ENCODE peak calls at places on chromosomes 7 and 10, in nine cellular contexts. One of them, this sample, is unnamed.

GRCh38 chr7:124992881-124993562 is 63.4 kb upstream of the POT1 start:
- DNase-seq in pons: no peak
- DNase-seq in ELR: peak
- DNase-seq in left cardiac atrium: no peak
- DNase-seq in A673: no peak
- DNase-seq in OCI-M1: peak
- DNase-seq in fibroblast of mammary gland: peak
- DNase-seq in KBM-7: no peak
- DNase-seq in GDM1: no peak
- DNase-seq in this sample: no peak

GRCh38 chr10:71268247-71268691 is 50.8 kb upstream of the SLC29A3 start:
- DNase-seq in GDM1: no peak
- DNase-seq in fibroblast of mammary gland: peak
- DNase-seq in ELR: peak
- DNase-seq in pons: peak
- DNase-seq in OCI-M1: peak
- DNase-seq in A673: no peak
- DNase-seq in KBM-7: no peak
- DNase-seq in left cardiac atrium: peak
- DNase-seq in this sample: no peak

GRCh38 chr7:77687747-77688144 is 8.5 kb upstream of the RSBN1L start:
- DNase-seq in fibroblast of mammary gland: no peak
- DNase-seq in OCI-M1: no peak
- DNase-seq in left cardiac atrium: no peak
- DNase-seq in ELR: no peak
- DNase-seq in KBM-7: no peak
- DNase-seq in pons: no peak
- DNase-seq in A673: no peak
- DNase-seq in GDM1: no peak
- DNase-seq in this sample: no peak

GRCh38 chr7:19145429-19146201 is 394 bp upstream of the FERD3L start:
- DNase-seq in ELR: no peak
- DNase-seq in left cardiac atrium: no peak
- DNase-seq in A673: no peak
- DNase-seq in KBM-7: no peak
- DNase-seq in OCI-M1: no peak
- DNase-seq in fibroblast of mammary gland: no peak
- DNase-seq in GDM1: no peak
- DNase-seq in pons: no peak
- DNase-seq in this sample: no peak

GRCh38 chr10:31051703-31052102 is 20.0 kb upstream of the ZNF438 start:
- DNase-seq in GDM1: no peak
- DNase-seq in A673: no peak
- DNase-seq in KBM-7: no peak
- DNase-seq in ELR: peak
- DNase-seq in OCI-M1: no peak
- DNase-seq in pons: no peak
- DNase-seq in fibroblast of mammary gland: no peak
- DNase-seq in left cardiac atrium: no peak
- DNase-seq in this sample: no peak

GRCh38 chr10:130767116-130767730 is 544.3 kb downstream of the TCERG1L start:
- DNase-seq in KBM-7: no peak
- DNase-seq in ELR: no peak
- DNase-seq in left cardiac atrium: no peak
- DNase-seq in GDM1: no peak
- DNase-seq in pons: no peak
- DNase-seq in OCI-M1: no peak
- DNase-seq in fibroblast of mammary gland: no peak
- DNase-seq in A673: no peak
- DNase-seq in this sample: no peak

GRCh38 chr10:79387974-79388850 is 40.9 kb downstream of the PPIF start:
- DNase-seq in A673: no peak
- DNase-seq in OCI-M1: no peak
- DNase-seq in fibroblast of mammary gland: no peak
- DNase-seq in KBM-7: no peak
- DNase-seq in GDM1: no peak
- DNase-seq in ELR: no peak
- DNase-seq in pons: no peak
- DNase-seq in left cardiac atrium: peak
- DNase-seq in this sample: peak

GRCh38 chr7:44307301-44307900 is 18.0 kb downstream of the CAMK2B start:
- DNase-seq in KBM-7: peak
- DNase-seq in OCI-M1: peak
- DNase-seq in A673: peak
- DNase-seq in left cardiac atrium: peak
- DNase-seq in pons: no peak
- DNase-seq in GDM1: peak
- DNase-seq in ELR: peak
- DNase-seq in fibroblast of mammary gland: peak
- DNase-seq in this sample: no peak

GRCh38 chr7:82677493-82677892 is 233.9 kb upstream of the CACNA2D1 start:
- DNase-seq in left cardiac atrium: no peak
- DNase-seq in fibroblast of mammary gland: peak
- DNase-seq in A673: peak
- DNase-seq in KBM-7: peak
- DNase-seq in pons: peak
- DNase-seq in ELR: peak
- DNase-seq in GDM1: peak
- DNase-seq in OCI-M1: no peak
- DNase-seq in this sample: no peak

GRCh38 chr7:13104128-13104527 is 416.7 kb downstream of the ARL4A start:
- DNase-seq in KBM-7: peak
- DNase-seq in left cardiac atrium: no peak
- DNase-seq in pons: no peak
- DNase-seq in OCI-M1: peak
- DNase-seq in GDM1: no peak
- DNase-seq in ELR: no peak
- DNase-seq in fibroblast of mammary gland: no peak
- DNase-seq in A673: no peak
- DNase-seq in this sample: no peak

GRCh38 chr7:2128601-2129375 is 104.0 kb downstream of the MAD1L1 start:
- DNase-seq in left cardiac atrium: no peak
- DNase-seq in pons: no peak
- DNase-seq in fibroblast of mammary gland: no peak
- DNase-seq in A673: no peak
- DNase-seq in KBM-7: no peak
- DNase-seq in GDM1: no peak
- DNase-seq in ELR: no peak
- DNase-seq in OCI-M1: no peak
- DNase-seq in this sample: no peak

GRCh38 chr7:158020706-158021095 is 566.9 kb downstream of the PTPRN2 start:
- DNase-seq in KBM-7: no peak
- DNase-seq in left cardiac atrium: no peak
- DNase-seq in pons: no peak
- DNase-seq in ELR: no peak
- DNase-seq in OCI-M1: no peak
- DNase-seq in A673: no peak
- DNase-seq in fibroblast of mammary gland: no peak
- DNase-seq in GDM1: no peak
- DNase-seq in this sample: no peak

GRCh38 chr7:151113344-151114150 is 27.3 kb downstream of the AGAP3 start:
- DNase-seq in fibroblast of mammary gland: peak
- DNase-seq in ELR: peak
- DNase-seq in OCI-M1: no peak
- DNase-seq in pons: peak
- DNase-seq in left cardiac atrium: no peak
- DNase-seq in KBM-7: no peak
- DNase-seq in A673: peak
- DNase-seq in GDM1: no peak
- DNase-seq in this sample: no peak

GRCh38 chr10:108721874-108722273 is 1201.4 kb downstream of the XPNPEP1 start:
- DNase-seq in OCI-M1: no peak
- DNase-seq in left cardiac atrium: no peak
- DNase-seq in GDM1: no peak
- DNase-seq in fibroblast of mammary gland: no peak
- DNase-seq in KBM-7: no peak
- DNase-seq in pons: no peak
- DNase-seq in ELR: no peak
- DNase-seq in A673: no peak
- DNase-seq in this sample: no peak

GRCh38 chr10:95792874-95793285 is 36.9 kb downstream of the ENTPD1 start:
- DNase-seq in ELR: no peak
- DNase-seq in GDM1: no peak
- DNase-seq in KBM-7: no peak
- DNase-seq in fibroblast of mammary gland: peak
- DNase-seq in OCI-M1: no peak
- DNase-seq in A673: no peak
- DNase-seq in left cardiac atrium: no peak
- DNase-seq in pons: peak
- DNase-seq in this sample: peak

GRCh38 chr10:88926484-88927249 is 25.9 kb downstream of the ACTA2 start:
- DNase-seq in pons: peak
- DNase-seq in A673: no peak
- DNase-seq in GDM1: no peak
- DNase-seq in ELR: no peak
- DNase-seq in left cardiac atrium: no peak
- DNase-seq in OCI-M1: no peak
- DNase-seq in KBM-7: no peak
- DNase-seq in fibroblast of mammary gland: peak
- DNase-seq in this sample: no peak

GRCh38 chr7:4800926-4801838 is 25.8 kb downstream of the AP5Z1 start:
- DNase-seq in A673: no peak
- DNase-seq in pons: no peak
- DNase-seq in GDM1: no peak
- DNase-seq in OCI-M1: no peak
- DNase-seq in ELR: no peak
- DNase-seq in fibroblast of mammary gland: no peak
- DNase-seq in KBM-7: no peak
- DNase-seq in left cardiac atrium: no peak
- DNase-seq in this sample: no peak

GRCh38 chr7:44216521-44217030 is 15.8 kb downstream of the YKT6 start:
- DNase-seq in GDM1: no peak
- DNase-seq in ELR: no peak
- DNase-seq in fibroblast of mammary gland: no peak
- DNase-seq in OCI-M1: no peak
- DNase-seq in pons: no peak
- DNase-seq in left cardiac atrium: no peak
- DNase-seq in KBM-7: no peak
- DNase-seq in A673: no peak
- DNase-seq in this sample: no peak

GRCh38 chr7:78510580-78511188 is 712.1 kb downstream of the PHTF2 start:
- DNase-seq in pons: peak
- DNase-seq in ELR: peak
- DNase-seq in KBM-7: peak
- DNase-seq in OCI-M1: peak
- DNase-seq in fibroblast of mammary gland: peak
- DNase-seq in A673: peak
- DNase-seq in left cardiac atrium: peak
- DNase-seq in GDM1: no peak
- DNase-seq in this sample: no peak

GRCh38 chr10:24579911-24580310 is 143.8 kb downstream of the ARHGAP21 start:
- DNase-seq in A673: no peak
- DNase-seq in KBM-7: no peak
- DNase-seq in left cardiac atrium: no peak
- DNase-seq in GDM1: peak
- DNase-seq in pons: peak
- DNase-seq in fibroblast of mammary gland: no peak
- DNase-seq in OCI-M1: no peak
- DNase-seq in ELR: no peak
- DNase-seq in this sample: no peak

GRCh38 chr10:102770792-102771191 is 27.0 kb downstream of the WBP1L start:
- DNase-seq in pons: no peak
- DNase-seq in A673: no peak
- DNase-seq in GDM1: no peak
- DNase-seq in KBM-7: no peak
- DNase-seq in left cardiac atrium: no peak
- DNase-seq in fibroblast of mammary gland: peak
- DNase-seq in ELR: no peak
- DNase-seq in OCI-M1: no peak
- DNase-seq in this sample: no peak

GRCh38 chr7:41185851-41186250 is 517.0 kb downstream of the INHBA start:
- DNase-seq in GDM1: no peak
- DNase-seq in ELR: peak
- DNase-seq in KBM-7: no peak
- DNase-seq in OCI-M1: no peak
- DNase-seq in fibroblast of mammary gland: peak
- DNase-seq in A673: no peak
- DNase-seq in pons: no peak
- DNase-seq in left cardiac atrium: no peak
- DNase-seq in this sample: no peak

GRCh38 chr7:138890782-138891445 is 90.3 kb downstream of the KIAA1549 start:
- DNase-seq in pons: no peak
- DNase-seq in OCI-M1: no peak
- DNase-seq in fibroblast of mammary gland: peak
- DNase-seq in ELR: peak
- DNase-seq in KBM-7: no peak
- DNase-seq in A673: no peak
- DNase-seq in GDM1: no peak
- DNase-seq in left cardiac atrium: no peak
- DNase-seq in this sample: no peak

GRCh38 chr7:35571596-35572240 is 123.2 kb downstream of the HERPUD2 start:
- DNase-seq in fibroblast of mammary gland: no peak
- DNase-seq in ELR: no peak
- DNase-seq in KBM-7: peak
- DNase-seq in A673: no peak
- DNase-seq in left cardiac atrium: no peak
- DNase-seq in GDM1: peak
- DNase-seq in pons: peak
- DNase-seq in OCI-M1: peak
- DNase-seq in this sample: no peak

GRCh38 chr10:55223352-55223751 is 422.3 kb upstream of the PCDH15 start:
- DNase-seq in ELR: no peak
- DNase-seq in KBM-7: no peak
- DNase-seq in OCI-M1: no peak
- DNase-seq in fibroblast of mammary gland: no peak
- DNase-seq in pons: no peak
- DNase-seq in GDM1: no peak
- DNase-seq in left cardiac atrium: no peak
- DNase-seq in A673: no peak
- DNase-seq in this sample: no peak

GRCh38 chr10:30782543-30783461 is 153.2 kb upstream of the LYZL2 start:
- DNase-seq in A673: peak
- DNase-seq in ELR: peak
- DNase-seq in KBM-7: peak
- DNase-seq in fibroblast of mammary gland: peak
- DNase-seq in pons: peak
- DNase-seq in left cardiac atrium: peak
- DNase-seq in OCI-M1: no peak
- DNase-seq in GDM1: peak
- DNase-seq in this sample: no peak

GRCh38 chr7:140679186-140679585 is 6.4 kb downstream of the ADCK2 start:
- DNase-seq in GDM1: no peak
- DNase-seq in left cardiac atrium: no peak
- DNase-seq in pons: no peak
- DNase-seq in KBM-7: no peak
- DNase-seq in fibroblast of mammary gland: no peak
- DNase-seq in OCI-M1: no peak
- DNase-seq in A673: no peak
- DNase-seq in ELR: no peak
- DNase-seq in this sample: no peak

GRCh38 chr10:3104251-3104918 is 37.0 kb downstream of the PFKP start:
- DNase-seq in A673: no peak
- DNase-seq in pons: peak
- DNase-seq in ELR: no peak
- DNase-seq in GDM1: no peak
- DNase-seq in OCI-M1: no peak
- DNase-seq in fibroblast of mammary gland: peak
- DNase-seq in left cardiac atrium: peak
- DNase-seq in KBM-7: no peak
- DNase-seq in this sample: peak

This sample was measured in heart right ventricle.